ENCODE peak calls at places on chromosomes 3 and 15, in ten cellular contexts. L is PC-3; Y is cardiac fibroblast; E is stimulated activated CD4-positive, alpha-beta T cell treated with anti-CD3 and anti-CD28 coated beads, TNF-alpha, amount 100 ng/mL, for 1 hour; F is activated naive CD4-positive, alpha-beta T cell treated with anti-CD3 and anti-CD28 coated beads, Interleukin-2, amount 50 U/mL, for 16 hours; R is astrocyte of the spinal cord; N is iris pigment epithelial cell; O is sigmoid colon; G is mammary epithelial cell; U is left ventricle myocardium superior. J is an unnamed sample.

GRCh38 chr3:41987627-41988026 is 25.7 kb upstream of the ULK4 start:
- DNase-seq in L (no peak), Y (no peak), E (no peak), F (no peak), R (no peak), N (no peak), O (no peak), G (no peak), U (no peak), J (no peak)

GRCh38 chr3:100913870-100914654 is 79.2 kb downstream of the ABI3BP start:
- DNase-seq in L (no peak), Y (peak), E (no peak), F (no peak), R (peak), N (peak), O (peak), G (no peak), U (peak), J (no peak)

GRCh38 chr3:147413712-147414325 is 4.7 kb downstream of the ZIC1 start:
- DNase-seq in L (no peak), Y (no peak), E (no peak), F (no peak), R (peak), N (no peak), O (no peak), G (no peak), U (no peak), J (no peak)

GRCh38 chr3:175601521-175601920 is 742.4 kb downstream of the NAALADL2 start:
- DNase-seq in L (peak), Y (peak), E (no peak), F (no peak), R (no peak), N (peak), O (no peak), G (peak), U (no peak), J (no peak)

GRCh38 chr15:82297546-82297945 is 34.9 kb downstream of the SAXO2 start:
- DNase-seq in L (peak), Y (no peak), E (no peak), F (no peak), R (no peak), N (no peak), O (no peak), G (no peak), U (no peak), J (no peak)

GRCh38 chr3:63228677-63229076 is 49.4 kb upstream of the SYNPR start:
- DNase-seq in L (peak), Y (peak), E (no peak), F (no peak), R (peak), N (peak), O (no peak), G (peak), U (no peak), J (no peak)

GRCh38 chr3:197398301-197398878 is 100.0 kb upstream of the DLG1 start:
- DNase-seq in L (no peak), Y (no peak), E (no peak), F (peak), R (no peak), N (no peak), O (no peak), G (no peak), U (no peak), J (no peak)

GRCh38 chr3:155640098-155640497 is 104.8 kb downstream of the PLCH1 start:
- DNase-seq in L (no peak), Y (no peak), E (no peak), F (no peak), R (no peak), N (no peak), O (no peak), G (no peak), U (no peak), J (no peak)

GRCh38 chr15:41445399-41445798 is 28.5 kb downstream of the RTF1 start:
- DNase-seq in L (no peak), Y (no peak), E (no peak), F (no peak), R (no peak), N (no peak), O (no peak), G (no peak), U (no peak), J (no peak)

GRCh38 chr3:55567615-55568014 is 80.5 kb upstream of the WNT5A start:
- DNase-seq in L (no peak), Y (no peak), E (no peak), F (no peak), R (no peak), N (peak), O (no peak), G (no peak), U (no peak), J (no peak)

GRCh38 chr15:74656935-74657535 is 38.8 kb downstream of the EDC3 start:
- DNase-seq in L (no peak), Y (no peak), E (no peak), F (no peak), R (no peak), N (no peak), O (no peak), G (no peak), U (no peak), J (no peak)

GRCh38 chr3:134378818-134379217 is 4.6 kb upstream of the AMOTL2 start:
- DNase-seq in L (peak), Y (no peak), E (no peak), F (no peak), R (no peak), N (no peak), O (peak), G (peak), U (no peak), J (no peak)

GRCh38 chr15:74340139-74340538 is 27.3 kb downstream of the CYP11A1 start:
- DNase-seq in L (peak), Y (peak), E (no peak), F (no peak), R (no peak), N (peak), O (peak), G (peak), U (no peak), J (no peak)

GRCh38 chr3:37751967-37752660 is 109.6 kb upstream of the CTDSPL start:
- DNase-seq in L (peak), Y (no peak), E (no peak), F (no peak), R (no peak), N (no peak), O (no peak), G (no peak), U (no peak), J (no peak)

GRCh38 chr3:164550857-164551256 is 527.4 kb downstream of the SI start:
- DNase-seq in L (no peak), Y (no peak), E (no peak), F (no peak), R (no peak), N (no peak), O (no peak), G (no peak), U (no peak), J (no peak)

GRCh38 chr3:139937674-139938279 is 2.8 kb downstream of the CLSTN2 start:
- DNase-seq in L (peak), Y (peak), E (no peak), F (no peak), R (peak), N (peak), O (no peak), G (peak), U (peak), J (no peak)

GRCh38 chr3:39280569-39280968 is 733 bp upstream of the CX3CR1 start:
- DNase-seq in L (no peak), Y (no peak), E (no peak), F (no peak), R (no peak), N (no peak), O (no peak), G (no peak), U (no peak), J (no peak)

GRCh38 chr3:194306771-194307640 is 44.1 kb downstream of the CPN2 start:
- DNase-seq in L (no peak), Y (no peak), E (no peak), F (no peak), R (no peak), N (no peak), O (peak), G (no peak), U (no peak), J (no peak)

GRCh38 chr3:152019516-152019915 is 146.1 kb downstream of the SUCNR1 start:
- DNase-seq in L (peak), Y (no peak), E (no peak), F (no peak), R (no peak), N (peak), O (no peak), G (peak), U (no peak), J (no peak)

GRCh38 chr3:134974621-134975020 is 179.6 kb downstream of the EPHB1 start:
- DNase-seq in L (no peak), Y (no peak), E (no peak), F (no peak), R (no peak), N (no peak), O (no peak), G (no peak), U (no peak), J (no peak)

GRCh38 chr3:15601399-15602145 is at the start of the genes BTD and HACL1:
- DNase-seq in L (peak), Y (peak), E (peak), F (peak), R (peak), N (peak), O (peak), G (peak), U (peak), J (peak)

GRCh38 chr3:51953445-51953844 is 1.7 kb upstream of the GPR62 start:
- DNase-seq in L (peak), Y (peak), E (no peak), F (no peak), R (peak), N (peak), O (no peak), G (peak), U (peak), J (no peak)

GRCh38 chr3:112604536-112604935 is 36.4 kb downstream of the CCDC80 start:
- DNase-seq in L (peak), Y (peak), E (no peak), F (no peak), R (peak), N (peak), O (no peak), G (no peak), U (no peak), J (no peak)

GRCh38 chr3:157130138-157130880 is 29.6 kb downstream of the CCNL1 start:
- DNase-seq in L (peak), Y (peak), E (peak), F (peak), R (peak), N (peak), O (peak), G (peak), U (peak), J (peak)

GRCh38 chr3:141441381-141442365 is 45.2 kb upstream of the RASA2 start:
- DNase-seq in L (peak), Y (peak), E (peak), F (peak), R (peak), N (peak), O (no peak), G (peak), U (peak), J (peak)

GRCh38 chr3:133970916-133971315 is 58.8 kb downstream of the SLCO2A1 start:
- DNase-seq in L (no peak), Y (no peak), E (no peak), F (no peak), R (no peak), N (no peak), O (peak), G (no peak), U (no peak), J (no peak)

GRCh38 chr3:39934696-39935095 is 125.3 kb downstream of the MYRIP start:
- DNase-seq in L (no peak), Y (no peak), E (no peak), F (no peak), R (no peak), N (no peak), O (no peak), G (no peak), U (no peak), J (no peak)

GRCh38 chr3:98099848-98100247 is 12.9 kb downstream of the OR5AC2 start:
- DNase-seq in L (no peak), Y (no peak), E (no peak), F (no peak), R (no peak), N (no peak), O (no peak), G (no peak), U (no peak), J (no peak)

GRCh38 chr15:39599871-39600270 is 19.0 kb downstream of the THBS1 start:
- DNase-seq in L (peak), Y (peak), E (no peak), F (no peak), R (peak), N (no peak), O (no peak), G (no peak), U (no peak), J (no peak)

GRCh38 chr3:122305818-122306621 is 19.0 kb upstream of the CSTA start:
- DNase-seq in L (peak), Y (no peak), E (no peak), F (no peak), R (no peak), N (no peak), O (no peak), G (peak), U (no peak), J (no peak)

J was measured in stimulated activated CD8-positive, alpha-beta memory T cell treated with anti-CD3 and anti-CD28 coated beads, Interleukin-7, amount 100 ng/mL, for 1 hour.